ENCODE peak calls at places on chromosomes 4 and X, in ten cellular contexts. K, L, G, B, O, W, V, A, T and H are unnamed samples.

GRCh38 chr4:162232349-162232748 is 68.5 kb upstream of the FSTL5 start:
- DNase-seq in K (no peak), L (no peak), G (no peak), B (no peak), O (no peak), W (no peak), V (no peak), A (no peak), T (no peak), H (no peak)

GRCh38 chrX:46727445-46727844 is 31.5 kb downstream of the SLC9A7 start:
- DNase-seq in K (peak; percentile 81), L (no peak), G (no peak), B (no peak), O (peak; percentile 79), W (no peak), V (no peak), A (no peak), T (peak; percentile 23), H (no peak)

GRCh38 chrX:144819406-144819805 is 427.9 kb upstream of the SPANXN1 start:
- DNase-seq in K (no peak), L (no peak), G (no peak), B (no peak), O (peak; percentile 55), W (no peak), V (no peak), A (no peak), T (no peak), H (no peak)

GRCh38 chr4:186137193-186137792 is 32.8 kb downstream of the FAM149A start:
- DNase-seq in K (peak; percentile 47), L (no peak), G (no peak), B (no peak), O (peak; percentile 52), W (no peak), V (peak; percentile 12), A (peak; percentile 42), T (peak; percentile 27), H (no peak)

GRCh38 chr4:130131536-130131935 is 1035.6 kb downstream of the C4orf33 start:
- DNase-seq in K (no peak), L (no peak), G (no peak), B (no peak), O (no peak), W (no peak), V (no peak), A (no peak), T (no peak), H (no peak)

GRCh38 chrX:81280148-81280547 is 78.2 kb downstream of the SH3BGRL start:
- DNase-seq in K (peak; percentile 2), L (no peak), G (no peak), B (no peak), O (peak; percentile 11), W (no peak), V (no peak), A (no peak), T (no peak), H (no peak)

GRCh38 chrX:39564751-39565150 is 533.0 kb downstream of the BCOR start:
- DNase-seq in K (no peak), L (no peak), G (no peak), B (no peak), O (no peak), W (no peak), V (no peak), A (no peak), T (no peak), H (no peak)

GRCh38 chrX:123962006-123962485 is 540 bp downstream of the STAG2 start:
- DNase-seq in K (no peak), L (no peak), G (no peak), B (no peak), O (no peak), W (no peak), V (peak; percentile 24), A (no peak), T (no peak), H (no peak)

GRCh38 chr4:3301450-3302163 is 8.8 kb downstream of the RGS12 start:
- DNase-seq in K (no peak), L (no peak), G (no peak), B (no peak), O (no peak), W (no peak), V (no peak), A (no peak), T (no peak), H (no peak)

GRCh38 chr4:168076989-168077725 is 15.2 kb upstream of the ANXA10 start:
- DNase-seq in K (peak; percentile 81), L (peak; percentile 12), G (peak; percentile 74), B (peak; percentile 11), O (peak; percentile 89), W (peak; percentile 80), V (peak; percentile 88), A (peak; percentile 34), T (peak; percentile 71), H (peak; percentile 25)
- TF ChIP-seq CTCF in K (peak; percentile 99), L (peak; percentile 99), G (peak; percentile 43), B (peak; percentile 96), O (peak; percentile 95), W (peak; percentile 98), V (peak; percentile 91), A (peak; percentile 75), T (peak; percentile 93), H (peak; percentile 95)

DNA sequence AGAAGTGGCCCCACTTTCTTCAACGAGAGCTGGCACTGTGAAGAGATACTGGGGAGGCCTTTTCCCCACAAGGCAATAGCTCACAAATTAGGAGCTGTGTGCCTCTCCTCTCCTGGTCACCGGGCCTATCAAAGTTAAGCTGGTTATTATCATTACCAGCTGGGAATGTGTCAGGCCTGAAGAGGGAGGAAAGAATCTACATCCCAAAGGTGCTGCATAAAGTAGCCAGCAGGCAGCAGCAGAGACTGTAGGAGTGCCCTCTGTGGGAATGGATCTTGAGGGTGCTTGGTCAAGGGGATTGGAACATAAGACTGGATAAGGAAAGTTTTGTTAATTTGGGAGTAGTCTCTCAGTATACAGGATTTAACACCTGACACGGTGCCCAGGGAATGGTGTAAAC is 9.1 kb upstream of the TMPRSS11D start:
- DNase-seq in K (no peak), L (no peak), G (no peak), B (no peak), O (no peak), W (no peak), V (no peak), A (no peak), T (no peak), H (no peak)
- TF ChIP-seq CTCF in K (no peak), L (peak; percentile 26), G (no peak), B (peak; percentile 19), O (peak; percentile 19), W (no peak), V (no peak), A (no peak), T (no peak), H (no peak)

GRCh38 chr4:119489305-119489704 is 139.3 kb downstream of the PDE5A start:
- DNase-seq in K (no peak), L (no peak), G (no peak), B (no peak), O (no peak), W (no peak), V (no peak), A (no peak), T (peak; percentile 55), H (no peak)

GRCh38 chr4:119498520-119498919 is 130.1 kb downstream of the PDE5A start:
- DNase-seq in K (peak; percentile 59), L (no peak), G (no peak), B (no peak), O (peak; percentile 32), W (peak; percentile 29), V (no peak), A (no peak), T (peak; percentile 59), H (no peak)

GRCh38 chr4:119490335-119490734 is 138.3 kb downstream of the PDE5A start:
- DNase-seq in K (peak; percentile 66), L (no peak), G (no peak), B (no peak), O (peak; percentile 25), W (no peak), V (no peak), A (no peak), T (peak; percentile 69), H (no peak)

DNA sequence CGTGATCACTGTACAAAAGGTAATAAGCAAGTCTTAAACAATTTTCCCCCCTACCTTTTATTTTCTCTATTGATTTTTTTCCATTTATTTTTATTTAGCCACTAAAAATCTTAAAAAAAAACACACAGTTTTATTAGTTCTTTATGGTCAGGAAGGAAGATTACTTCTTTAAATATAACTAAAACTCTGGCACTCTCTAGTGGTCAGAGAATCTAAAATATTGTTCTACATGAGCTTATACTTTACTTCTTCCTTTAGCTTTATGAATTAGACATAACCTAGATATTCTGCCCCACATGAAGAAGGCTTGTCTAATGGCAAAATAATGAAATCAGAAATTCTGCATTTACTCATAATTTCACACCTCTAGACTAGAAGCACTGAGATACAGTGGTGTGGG is 135.2 kb downstream of the PDE5A start:
- DNase-seq in K (no peak), L (no peak), G (no peak), B (no peak), O (peak; percentile 32), W (no peak), V (no peak), A (no peak), T (no peak), H (no peak)
- TF ChIP-seq CTCF in K (no peak), L (no peak), G (no peak), B (no peak), O (peak; percentile 3), W (no peak), V (no peak), A (no peak), T (no peak), H (peak; percentile 24)

GRCh38 chr4:183561905-183562304 is 57.0 kb downstream of the ING2 start:
- DNase-seq in K (no peak), L (no peak), G (no peak), B (no peak), O (no peak), W (no peak), V (no peak), A (no peak), T (no peak), H (no peak)
- TF ChIP-seq CTCF in K (no peak), L (no peak), G (no peak), B (no peak), O (no peak), W (no peak), V (no peak), A (no peak), T (no peak), H (no peak)

DNA sequence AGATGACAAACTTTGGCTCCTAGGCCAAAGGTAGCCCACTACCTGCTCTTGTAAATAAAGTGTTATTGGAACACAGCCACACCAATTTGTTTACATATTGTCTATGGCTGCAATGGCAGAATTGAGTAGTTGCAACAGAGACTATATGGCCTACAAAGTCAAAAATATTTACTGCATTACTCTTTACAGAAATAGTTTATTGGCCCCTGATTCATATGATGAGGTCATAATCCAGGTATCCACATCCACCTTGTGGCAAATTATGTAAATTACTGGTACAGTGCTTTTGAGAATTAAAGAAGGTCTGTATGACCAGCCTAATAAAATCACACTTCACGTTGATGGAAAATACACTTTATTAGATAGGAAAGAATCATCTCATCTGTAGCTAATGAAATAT is 337.0 kb upstream of the DDX53 start:
- DNase-seq in K (no peak), L (no peak), G (no peak), B (no peak), O (no peak), W (no peak), V (no peak), A (no peak), T (no peak), H (no peak)
- TF ChIP-seq CTCF in K (no peak), L (no peak), G (no peak), B (no peak), O (no peak), W (no peak), V (no peak), A (no peak), T (no peak), H (no peak)

GRCh38 chr4:80322716-80323115 is 12.8 kb upstream of the CFAP299 start:
- DNase-seq in K (peak; percentile 63), L (no peak), G (peak; percentile 24), B (no peak), O (peak; percentile 73), W (no peak), V (no peak), A (no peak), T (peak; percentile 68), H (no peak)
- TF ChIP-seq CTCF in K (peak; percentile 34), L (peak; percentile 66), G (no peak), B (peak; percentile 54), O (peak; percentile 41), W (no peak), V (no peak), A (no peak), T (peak; percentile 69), H (no peak)